ENCODE peak calls at places on chromosomes 13 and 19, in eight cellular contexts. O is stimulated activated CD4-positive, alpha-beta T cell treated with anti-CD3 and anti-CD28 coated beads, Interleukin-12 subunit alpha, Interleukin-12 subunit beta, amount 100 ng/mL, for 4 hours; Q is cardiac muscle cell; E is sciatic nerve; W is ELF-1; C is T-cell; B is T-helper 2 cell; H is H54. D is an unnamed sample.
A peak's percentile ranks its signal among the peaks of the same experiment; 100 is the strongest.

GRCh38 chr19:48635263-48635965 is 1.8 kb downstream of the DBP start:
- DNase-seq in H (no peak), Q (peak; percentile 82), B (peak; percentile 68), E (peak; percentile 86), C (peak; percentile 62), W (no peak), O (peak; percentile 78), D (peak; percentile 60)

GRCh38 chr13:113406321-113407102 is 42.6 kb upstream of the GRTP1 start:
- DNase-seq in W (no peak), E (peak; percentile 55), Q (no peak), H (no peak), B (no peak), C (no peak), O (no peak), D (no peak)

GRCh38 chr13:80348308-80348707 is 7.4 kb upstream of the SPRY2 start:
- DNase-seq in H (no peak), Q (no peak), W (no peak), O (no peak), C (no peak), E (no peak), B (no peak), D (no peak)

GRCh38 chr13:98033277-98034247 is 80.1 kb downstream of the IPO5 start:
- DNase-seq in Q (peak; percentile 48), C (no peak), O (no peak), B (no peak), H (no peak), E (no peak), W (peak; percentile 29), D (no peak)

GRCh38 chr19:33998302-33998701 is 174.0 kb upstream of the LSM14A start:
- DNase-seq in H (no peak), O (no peak), B (no peak), W (no peak), E (no peak), Q (no peak), C (no peak), D (no peak)

GRCh38 chr19:3785938-3786824 is at the start of gene MATK:
- DNase-seq in E (no peak), O (peak; percentile 41), H (no peak), W (no peak), C (peak; percentile 8), Q (no peak), B (no peak), D (no peak)

GRCh38 chr19:43779820-43780219 is 953 bp downstream of the KCNN4 start:
- DNase-seq in C (no peak), W (no peak), E (no peak), H (no peak), O (no peak), Q (no peak), B (no peak), D (no peak)

GRCh38 chr13:102978168-102978567 is 88.0 kb downstream of the SLC10A2 start:
- DNase-seq in H (no peak), O (no peak), E (no peak), C (no peak), B (no peak), W (no peak), Q (no peak), D (no peak)

GRCh38 chr13:30804474-30804873 is 69.1 kb downstream of the ALOX5AP start:
- DNase-seq in H (no peak), B (no peak), C (no peak), W (no peak), Q (no peak), E (no peak), O (no peak), D (no peak)

GRCh38 chr19:51124729-51125128 is at the start of gene SIGLEC9:
- DNase-seq in H (no peak), W (no peak), C (no peak), Q (no peak), O (no peak), B (no peak), E (peak; percentile 62), D (no peak)

GRCh38 chr19:34224996-34225658 is 29.2 kb upstream of the GARRE1 start:
- DNase-seq in B (no peak), O (no peak), Q (no peak), H (no peak), C (no peak), E (no peak), W (peak; percentile 18), D (no peak)

GRCh38 chr19:50203281-50204080 is at the start of gene MYH14:
- DNase-seq in E (peak; percentile 92), O (peak; percentile 20), W (peak; percentile 94), Q (peak; percentile 98), B (no peak), C (no peak), H (no peak), D (peak; percentile 94)

GRCh38 chr13:47256618-47257017 is 359.8 kb upstream of the HTR2A start:
- DNase-seq in H (peak; percentile 5), O (no peak), B (no peak), Q (no peak), W (no peak), C (no peak), E (no peak), D (no peak)

GRCh38 chr19:31314849-31315620 is 34.2 kb downstream of the TSHZ3 start:
- DNase-seq in C (no peak), O (no peak), Q (no peak), E (no peak), B (no peak), W (no peak), H (no peak), D (no peak)

GRCh38 chr13:73967397-73968165 is 166.6 kb downstream of the KLF12 start:
- DNase-seq in C (no peak), Q (no peak), E (no peak), O (no peak), B (no peak), H (no peak), W (no peak), D (no peak)

GRCh38 chr19:49890349-49891311 is 6.1 kb downstream of the IL4I1 start:
- DNase-seq in W (peak; percentile 78), Q (peak; percentile 64), H (no peak), E (peak; percentile 71), B (peak; percentile 68), O (peak; percentile 74), C (peak; percentile 51), D (peak; percentile 62)

GRCh38 chr13:100280681-100281080 is 191.8 kb downstream of the PCCA start:
- DNase-seq in Q (no peak), C (no peak), B (no peak), H (peak; percentile 15), E (no peak), O (no peak), W (no peak), D (no peak)

GRCh38 chr19:43957891-43958290 is 6.9 kb downstream of the ZNF221 start:
- DNase-seq in W (no peak), H (no peak), C (no peak), B (no peak), E (no peak), Q (no peak), O (no peak), D (no peak)

GRCh38 chr19:51735759-51736449 is 12.1 kb upstream of the HAS1 start:
- DNase-seq in Q (no peak), H (peak; percentile 61), B (no peak), C (peak; percentile 8), W (no peak), E (peak; percentile 62), O (no peak), D (no peak)

GRCh38 chr13:112905990-112906641 is 62.9 kb upstream of the MCF2L start:
- DNase-seq in W (peak; percentile 89), E (peak; percentile 41), B (no peak), O (no peak), C (no peak), Q (no peak), H (no peak), D (no peak)

GRCh38 chr19:20423381-20424207 is 142.0 kb downstream of the ZNF737 start:
- DNase-seq in E (peak; percentile 77), O (peak; percentile 10), H (no peak), Q (peak; percentile 60), W (peak; percentile 94), C (peak; percentile 2), B (peak; percentile 7), D (peak; percentile 87)

GRCh38 chr19:39327318-39327717 is 6.7 kb upstream of the LRFN1 start:
- DNase-seq in B (no peak), O (no peak), Q (no peak), H (no peak), C (no peak), E (no peak), W (no peak), D (no peak)

GRCh38 chr19:55303477-55303876 is 19.7 kb downstream of the BRSK1 start:
- DNase-seq in B (no peak), H (no peak), C (no peak), E (no peak), W (no peak), Q (no peak), O (no peak), D (no peak)

D was measured in retina.